ENCODE peak calls at places on chromosomes 3 and 15, in nine cellular contexts. E is IMR-90; U is body of pancreas; B is H1; O is CD4-positive, CD25-positive, alpha-beta regulatory T cell; I is mesenchymal stem cell; F is neuronal stem cell; L is spleen; N is mesendoderm. R is an unnamed sample. For H3K4me1, the result is how much of the 10 kb centered on the place peaks cover.

GRCh38 chr15:67146214-67146613 is 80.8 kb downstream of the SMAD3 start:
- DNase-seq in E (peak), U (peak), B (no peak), O (no peak), I (peak), F (no peak), L (no peak), N (no peak), R (peak)

GRCh38 chr3:69009559-69010410 is 3.7 kb downstream of the EOGT start:
- DNase-seq in E (peak), U (no peak), B (no peak), O (no peak), I (peak), F (no peak), L (no peak), N (peak), R (peak)

GRCh38 chr3:134917631-134918030 is 122.6 kb downstream of the EPHB1 start:
- DNase-seq in E (no peak), U (no peak), B (no peak), O (no peak), I (no peak), F (no peak), L (no peak), N (no peak), R (no peak)

GRCh38 chr3:65894679-65895078 is 144.0 kb downstream of the MAGI1 start:
- DNase-seq in E (peak), U (no peak), B (no peak), O (no peak), I (peak), F (no peak), L (no peak), N (no peak), R (no peak)

GRCh38 chr3:20924646-20925395 is 738.8 kb upstream of the SGO1 start:
- DNase-seq in E (no peak), U (no peak), B (no peak), O (no peak), I (no peak), F (no peak), L (no peak), N (no peak), R (no peak)

GRCh38 chr15:59532770-59533379 is 78.7 kb upstream of the GCNT3 start:
- DNase-seq in E (peak), U (peak), B (no peak), O (peak), I (peak), F (peak), L (no peak), N (peak), R (peak)

GRCh38 chr3:5442106-5442785 is 254.7 kb downstream of the EDEM1 start:
- DNase-seq in E (no peak), U (no peak), B (no peak), O (no peak), I (no peak), F (no peak), L (no peak), N (no peak), R (no peak)

GRCh38 chr15:89136818-89137772 is 48.8 kb downstream of the ABHD2 start:
- DNase-seq in E (peak), U (peak), B (no peak), O (no peak), I (peak), F (no peak), L (peak), N (no peak), R (no peak)

GRCh38 chr3:150666167-150666566 is 37.6 kb downstream of the ERICH6 start:
- DNase-seq in E (no peak), U (no peak), B (no peak), O (no peak), I (no peak), F (no peak), L (no peak), N (no peak), R (no peak)

GRCh38 chr3:45984331-45985312 is 11.0 kb downstream of the FYCO1 start:
- DNase-seq in E (peak), U (no peak), B (no peak), O (no peak), I (no peak), F (no peak), L (no peak), N (no peak), R (no peak)

GRCh38 chr3:62214850-62215249 is 158.5 kb downstream of the FEZF2 start:
- DNase-seq in E (no peak), U (no peak), B (no peak), O (no peak), I (no peak), F (no peak), L (no peak), N (peak), R (no peak)

GRCh38 chr3:128313181-128313725 is 153.4 kb downstream of the DNAJB8 start:
- DNase-seq in E (no peak), U (no peak), B (peak), O (no peak), I (no peak), F (no peak), L (no peak), N (no peak), R (no peak)

GRCh38 chr3:111850481-111850880 is 8.6 kb upstream of the PHLDB2 start:
- DNase-seq in E (peak), U (no peak), B (no peak), O (no peak), I (no peak), F (no peak), L (no peak), N (no peak), R (no peak)

GRCh38 chr3:184596886-184597575 is 35.4 kb downstream of the EPHB3 start:
- DNase-seq in E (no peak), U (no peak), B (no peak), O (no peak), I (no peak), F (no peak), L (no peak), N (no peak), R (no peak)

GRCh38 chr15:65287515-65287845 is 797 bp upstream of the PARP16 start:
- DNase-seq in E (peak), U (no peak), B (no peak), O (no peak), I (peak), F (no peak), L (no peak), N (no peak), R (no peak)
- H3K4me3 ChIP-seq in E (no peak), U (no peak), B (no peak), O (peak), I (no peak), F (no peak), L (no peak), N (no peak), R (no peak)

GRCh38 chr15:85406916-85407315 is 26.5 kb downstream of the AKAP13 start:
- DNase-seq in E (peak), U (no peak), B (no peak), O (no peak), I (peak), F (no peak), L (no peak), N (no peak), R (no peak)
- H3K4me1 ChIP-seq in E (under half), U (under half), B (under half), O (under half), I (under half), F (under half), L (under half), N (under half), R (half or more)

GRCh38 chr15:64772488-64772887 is 2.9 kb downstream of the RBPMS2 start:
- DNase-seq in E (no peak), U (no peak), B (no peak), O (no peak), I (no peak), F (no peak), L (no peak), N (peak), R (no peak)
- H3K4me3 ChIP-seq in E (no peak), U (no peak), B (peak), O (no peak), I (no peak), F (no peak), L (no peak), N (peak), R (no peak)

GRCh38 chr3:8485943-8486342 is 15.7 kb upstream of the LMCD1 start:
- DNase-seq in E (no peak), U (no peak), B (no peak), O (no peak), I (no peak), F (no peak), L (no peak), N (no peak), R (no peak)
- H3K4me1 ChIP-seq in E (under half), U (under half), B (under half), O (under half), I (under half), F (under half), L (under half), N (under half), R (under half)

GRCh38 chr3:98542623-98543022 is 10.8 kb downstream of the GPR15 start:
- DNase-seq in E (no peak), U (no peak), B (no peak), O (no peak), I (no peak), F (no peak), L (no peak), N (no peak), R (no peak)
- H3K4me3 ChIP-seq in E (no peak), U (no peak), B (no peak), O (no peak), I (no peak), F (no peak), L (no peak), N (no peak), R (no peak)

DNA sequence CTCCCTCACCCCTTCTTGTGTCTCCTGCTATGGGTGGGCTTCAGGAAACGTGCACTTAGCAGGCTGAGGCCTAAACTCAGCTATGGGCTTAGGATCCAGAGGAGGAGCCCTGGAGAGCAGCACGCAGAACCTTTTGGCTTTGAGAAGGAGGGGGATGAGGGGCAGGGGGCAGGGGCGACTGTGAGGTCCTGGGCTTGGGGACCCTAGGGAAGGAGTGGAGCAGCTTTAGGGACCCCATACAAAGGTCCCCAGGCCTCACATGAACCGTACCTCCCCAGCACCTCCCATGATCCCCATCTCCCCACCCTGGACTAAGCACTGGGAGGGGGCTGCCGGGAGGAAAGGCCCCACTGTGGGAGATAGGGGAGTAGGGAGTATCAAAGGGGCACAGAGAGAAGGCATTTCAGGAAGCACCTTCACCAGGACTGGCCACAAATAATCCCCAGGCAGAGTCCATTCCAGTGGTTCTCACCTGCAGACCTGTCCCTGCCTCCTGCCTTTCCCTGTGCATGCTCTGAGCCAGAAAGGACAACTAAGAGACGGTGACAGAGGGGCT is 62.0 kb upstream of the KLF13 start:
- DNase-seq in E (no peak), U (no peak), B (no peak), O (no peak), I (no peak), F (no peak), L (no peak), N (no peak), R (no peak)
- H3K4me1 ChIP-seq in E (under half), U (under half), B (under half), O (half or more), I (half or more), F (under half), L (under half), N (under half), R (under half)

DNA sequence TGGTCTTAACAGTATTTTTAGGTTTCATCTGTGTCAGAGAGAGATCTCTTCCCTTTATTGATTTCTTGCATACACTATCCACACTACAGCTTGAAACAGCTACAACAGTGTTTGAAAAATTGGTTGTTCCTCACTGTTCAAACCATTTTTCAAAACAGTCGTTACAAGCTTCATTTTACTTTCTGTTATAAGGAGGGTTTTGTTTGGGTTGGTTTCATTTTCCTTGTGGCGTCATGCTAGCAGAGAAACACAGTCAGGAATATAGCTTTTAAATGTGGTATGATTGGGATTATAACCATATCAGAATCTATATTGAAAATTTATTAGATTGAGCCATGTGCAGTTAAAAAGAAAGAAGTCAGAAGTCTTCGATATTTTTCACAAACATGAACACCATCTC is 400.6 kb downstream of the ZBTB20 start:
- DNase-seq in E (no peak), U (no peak), B (no peak), O (no peak), I (no peak), F (no peak), L (no peak), N (no peak), R (no peak)
- H3K4me3 ChIP-seq in E (no peak), U (no peak), B (no peak), O (peak), I (no peak), F (no peak), L (no peak), N (no peak), R (no peak)

GRCh38 chr3:64353256-64353655 is 128.0 kb upstream of the PRICKLE2 start:
- DNase-seq in E (peak), U (no peak), B (no peak), O (no peak), I (peak), F (no peak), L (no peak), N (no peak), R (no peak)
- H3K4me1 ChIP-seq in E (under half), U (under half), B (under half), O (under half), I (under half), F (under half), L (under half), N (under half), R (under half)

GRCh38 chr15:101189341-101189679 is 62.5 kb downstream of the CHSY1 start:
- DNase-seq in E (no peak), U (no peak), B (no peak), O (no peak), I (peak), F (no peak), L (no peak), N (no peak), R (no peak)
- H3K4me3 ChIP-seq in E (peak), U (no peak), B (no peak), O (no peak), I (no peak), F (no peak), L (no peak), N (no peak), R (no peak)

R was measured in HAP-1.